ENCODE peak calls at places on chromosomes 13 and 19, in six cellular contexts. S is LHCN-M2, D is pons, C is mucosa of descending colon, K is cardiac septum, E is progenitor cell of endocrine pancreas. V is an unnamed sample.

GRCh38 chr19:57096640-57097361 is 23.0 kb upstream of the USP29 start:
- DNase-seq in D (peak), C (no peak), K (peak), S (no peak), E (no peak), V (peak)

GRCh38 chr13:40132249-40132648 is 476.8 kb downstream of the COG6 start:
- DNase-seq in D (no peak), C (no peak), K (no peak), E (no peak), S (no peak), V (no peak)

GRCh38 chr19:55255618-55256423 is 3.0 kb downstream of the PPP6R1 start:
- DNase-seq in E (no peak), K (no peak), D (no peak), C (no peak), S (peak), V (peak)

GRCh38 chr19:5534787-5535586 is 32.8 kb downstream of the TINCR start:
- DNase-seq in C (no peak), E (no peak), D (no peak), K (no peak), S (no peak), V (no peak)

GRCh38 chr19:1619703-1620102 is 14.4 kb upstream of the UQCR11 start:
- DNase-seq in E (no peak), S (no peak), K (no peak), C (no peak), D (no peak), V (no peak)

GRCh38 chr19:14563989-14564650 is 7.7 kb downstream of the NDUFB7 start:
- DNase-seq in S (peak), K (no peak), C (peak), E (no peak), D (peak), V (peak)

GRCh38 chr19:2381151-2381822 is 21.2 kb downstream of the TMPRSS9 start:
- DNase-seq in E (no peak), K (no peak), C (no peak), S (peak), D (peak), V (peak)

GRCh38 chr13:28597641-28598040 is 61.3 kb upstream of the POMP start:
- DNase-seq in D (no peak), E (no peak), K (no peak), C (no peak), S (peak), V (no peak)

GRCh38 chr13:46507978-46508377 is 45.0 kb upstream of the LRCH1 start:
- DNase-seq in C (no peak), K (no peak), E (no peak), S (peak), D (no peak), V (peak)

GRCh38 chr19:48962029-48962848 is 2.9 kb upstream of the FTL start:
- DNase-seq in K (peak), C (peak), S (peak), E (no peak), D (peak), V (peak)

GRCh38 chr19:46124638-46125115 is at the start of gene IGFL3:
- DNase-seq in S (no peak), D (peak), K (no peak), C (no peak), E (no peak), V (no peak)

GRCh38 chr13:83340170-83340569 is 542.1 kb downstream of the SLITRK1 start:
- DNase-seq in C (no peak), D (no peak), S (no peak), E (no peak), K (no peak), V (no peak)

GRCh38 chr19:55398200-55398947 is 9.2 kb downstream of the UBE2S start:
- DNase-seq in K (no peak), S (no peak), D (no peak), E (no peak), C (no peak), V (no peak)

GRCh38 chr19:33219261-33219812 is 6.3 kb downstream of the SLC7A10 start:
- DNase-seq in S (no peak), E (no peak), D (no peak), K (no peak), C (no peak), V (peak)

GRCh38 chr13:33318037-33318436 is 32.5 kb upstream of the STARD13 start:
- DNase-seq in S (peak), K (no peak), C (no peak), E (no peak), D (no peak), V (no peak)

GRCh38 chr13:109402976-109403375 is 383.4 kb downstream of the IRS2 start:
- DNase-seq in C (no peak), S (no peak), E (no peak), D (no peak), K (no peak), V (no peak)

GRCh38 chr19:30898353-30899103 is 450.7 kb downstream of the TSHZ3 start:
- DNase-seq in K (no peak), S (no peak), E (no peak), D (no peak), C (no peak), V (no peak)

GRCh38 chr13:41454170-41454569 is 3.2 kb upstream of the RGCC start:
- DNase-seq in E (no peak), C (no peak), D (no peak), S (no peak), K (no peak), V (no peak)

GRCh38 chr19:54464624-54465266 is 1.2 kb upstream of the LENG9 start:
- DNase-seq in D (peak), S (peak), K (peak), E (peak), C (peak), V (peak)

GRCh38 chr19:47239610-47240296 is 8.8 kb upstream of the BBC3 start:
- DNase-seq in C (peak), E (peak), K (no peak), S (peak), D (peak), V (peak)

GRCh38 chr19:2099054-2099501 is 2.4 kb downstream of the IZUMO4 start:
- DNase-seq in D (no peak), S (no peak), E (no peak), K (no peak), C (no peak), V (no peak)

GRCh38 chr13:74074723-74075122 is 59.5 kb downstream of the KLF12 start:
- DNase-seq in S (peak), D (no peak), C (no peak), E (no peak), K (no peak), V (peak)

GRCh38 chr13:63370101-63370500 is 1954.5 kb upstream of the PCDH20 start:
- DNase-seq in C (no peak), E (no peak), K (no peak), S (no peak), D (no peak), V (no peak)